ENCODE peak calls at places on chromosomes 3 and 15, in six cellular contexts. One of them, this sample, is unnamed.

GRCh38 chr3:107421170-107421792 is 44.0 kb downstream of the CCDC54 start:
- DNase-seq in globus pallidus: peak; percentile 91
- DNase-seq in Ammon's horn: peak; percentile 89
- DNase-seq in ovary: no peak
- DNase-seq in GM04503: no peak
- DNase-seq in effector memory CD8-positive, alpha-beta T cell: no peak
- DNase-seq in this sample: peak; percentile 96

GRCh38 chr15:71496336-71496955 is 313.9 kb upstream of the NR2E3 start:
- DNase-seq in Ammon's horn: no peak
- DNase-seq in ovary: no peak
- DNase-seq in GM04503: peak; percentile 11
- DNase-seq in globus pallidus: no peak
- DNase-seq in effector memory CD8-positive, alpha-beta T cell: no peak
- DNase-seq in this sample: no peak

GRCh38 chr3:168989396-168989795 is 674.1 kb downstream of the MECOM start:
- DNase-seq in GM04503: no peak
- DNase-seq in globus pallidus: no peak
- DNase-seq in Ammon's horn: peak; percentile 7
- DNase-seq in ovary: no peak
- DNase-seq in effector memory CD8-positive, alpha-beta T cell: no peak
- DNase-seq in this sample: no peak

GRCh38 chr15:74648051-74648622 is 32.5 kb downstream of the CLK3 start:
- DNase-seq in Ammon's horn: no peak
- DNase-seq in effector memory CD8-positive, alpha-beta T cell: no peak
- DNase-seq in ovary: no peak
- DNase-seq in globus pallidus: no peak
- DNase-seq in GM04503: no peak
- DNase-seq in this sample: no peak

GRCh38 chr3:8822141-8822540 is 52.7 kb upstream of the OXTR start:
- DNase-seq in globus pallidus: no peak
- DNase-seq in Ammon's horn: no peak
- DNase-seq in GM04503: peak; percentile 26
- DNase-seq in ovary: no peak
- DNase-seq in effector memory CD8-positive, alpha-beta T cell: no peak
- DNase-seq in this sample: no peak

GRCh38 chr15:61256231-61256630 is 27.1 kb upstream of the RORA start:
- DNase-seq in effector memory CD8-positive, alpha-beta T cell: no peak
- DNase-seq in Ammon's horn: no peak
- DNase-seq in ovary: no peak
- DNase-seq in globus pallidus: no peak
- DNase-seq in GM04503: no peak
- DNase-seq in this sample: no peak

GRCh38 chr3:184526158-184526483 is 35.5 kb upstream of the EPHB3 start:
- DNase-seq in Ammon's horn: no peak
- DNase-seq in globus pallidus: no peak
- DNase-seq in GM04503: no peak
- DNase-seq in ovary: no peak
- DNase-seq in effector memory CD8-positive, alpha-beta T cell: no peak
- DNase-seq in this sample: no peak

GRCh38 chr15:38112406-38112805 is 140.2 kb upstream of the SPRED1 start:
- DNase-seq in effector memory CD8-positive, alpha-beta T cell: no peak
- DNase-seq in GM04503: no peak
- DNase-seq in globus pallidus: no peak
- DNase-seq in Ammon's horn: no peak
- DNase-seq in ovary: no peak
- DNase-seq in this sample: no peak

GRCh38 chr15:69140306-69140705 is 20.1 kb upstream of the GLCE start:
- DNase-seq in ovary: no peak
- DNase-seq in effector memory CD8-positive, alpha-beta T cell: no peak
- DNase-seq in GM04503: no peak
- DNase-seq in Ammon's horn: no peak
- DNase-seq in globus pallidus: no peak
- DNase-seq in this sample: no peak

GRCh38 chr3:175948041-175948440 is 1088.9 kb downstream of the NAALADL2 start:
- DNase-seq in Ammon's horn: no peak
- DNase-seq in ovary: no peak
- DNase-seq in effector memory CD8-positive, alpha-beta T cell: no peak
- DNase-seq in GM04503: no peak
- DNase-seq in globus pallidus: no peak
- DNase-seq in this sample: no peak

GRCh38 chr15:77634266-77634962 is 1.7 kb upstream of the LINGO1 start:
- DNase-seq in GM04503: no peak
- DNase-seq in Ammon's horn: peak; percentile 69
- DNase-seq in ovary: peak; percentile 50
- DNase-seq in effector memory CD8-positive, alpha-beta T cell: peak; percentile 21
- DNase-seq in globus pallidus: no peak
- DNase-seq in this sample: peak; percentile 49

GRCh38 chr3:197374951-197375560 is 76.6 kb upstream of the DLG1 start:
- DNase-seq in Ammon's horn: peak; percentile 60
- DNase-seq in GM04503: no peak
- DNase-seq in effector memory CD8-positive, alpha-beta T cell: no peak
- DNase-seq in ovary: no peak
- DNase-seq in globus pallidus: no peak
- DNase-seq in this sample: no peak

GRCh38 chr3:121574449-121574848 is 6.7 kb downstream of the ARGFX start:
- DNase-seq in effector memory CD8-positive, alpha-beta T cell: no peak
- DNase-seq in ovary: no peak
- DNase-seq in globus pallidus: no peak
- DNase-seq in GM04503: no peak
- DNase-seq in Ammon's horn: no peak
- DNase-seq in this sample: no peak

GRCh38 chr3:148975696-148976095 is 15.6 kb upstream of the GYG1 start:
- DNase-seq in GM04503: no peak
- DNase-seq in effector memory CD8-positive, alpha-beta T cell: no peak
- DNase-seq in ovary: no peak
- DNase-seq in Ammon's horn: no peak
- DNase-seq in globus pallidus: no peak
- DNase-seq in this sample: no peak

GRCh38 chr15:53378096-53378620 is 381.3 kb downstream of the WDR72 start:
- DNase-seq in GM04503: no peak
- DNase-seq in Ammon's horn: no peak
- DNase-seq in globus pallidus: no peak
- DNase-seq in effector memory CD8-positive, alpha-beta T cell: no peak
- DNase-seq in ovary: no peak
- DNase-seq in this sample: no peak

GRCh38 chr3:190321789-190322603 is at the start of gene CLDN1:
- DNase-seq in Ammon's horn: peak; percentile 79
- DNase-seq in GM04503: no peak
- DNase-seq in ovary: peak; percentile 90
- DNase-seq in effector memory CD8-positive, alpha-beta T cell: peak; percentile 46
- DNase-seq in globus pallidus: peak; percentile 58
- DNase-seq in this sample: peak; percentile 56

GRCh38 chr3:190326930-190327329 is 4.7 kb upstream of the CLDN1 start:
- DNase-seq in effector memory CD8-positive, alpha-beta T cell: no peak
- DNase-seq in Ammon's horn: no peak
- DNase-seq in ovary: no peak
- DNase-seq in GM04503: peak; percentile 47
- DNase-seq in globus pallidus: peak; percentile 7
- DNase-seq in this sample: peak; percentile 34